ENCODE peak calls at places on chromosomes 16 and 17, in ten cellular contexts. G is CD4-positive, CD25-positive, alpha-beta regulatory T cell; Q is adipocyte; F is esophagus muscularis mucosa; L is SK-N-SH; K is RWPE2; N is lung; Z is Panc1; X is CD8-positive, alpha-beta T cell; O is ascending aorta. C is an unnamed sample.

GRCh38 chr17:3804503-3804931 is 3.5 kb upstream of the ITGAE start:
- DNase-seq in G (no peak), Q (no peak), F (no peak), L (no peak), K (no peak), N (no peak), Z (no peak), X (no peak), O (no peak), C (no peak)

GRCh38 chr16:53865492-53865863 is 161.5 kb downstream of the FTO start:
- DNase-seq in G (no peak), Q (peak; percentile 33), F (no peak), L (no peak), K (no peak), N (no peak), Z (no peak), X (no peak), O (no peak), C (peak; percentile 22)

GRCh38 chr16:50313596-50314483 is 47.5 kb downstream of the ADCY7 start:
- DNase-seq in G (no peak), Q (no peak), F (peak; percentile 92), L (no peak), K (no peak), N (peak; percentile 60), Z (no peak), X (peak; percentile 49), O (peak; percentile 72), C (peak; percentile 41)

GRCh38 chr16:1045363-1046270 is 26.9 kb upstream of the SSTR5 start:
- DNase-seq in G (no peak), Q (no peak), F (no peak), L (no peak), K (no peak), N (no peak), Z (no peak), X (no peak), O (no peak), C (no peak)

GRCh38 chr17:10151667-10152496 is 46.5 kb downstream of the GAS7 start:
- DNase-seq in G (no peak), Q (no peak), F (no peak), L (no peak), K (no peak), N (peak; percentile 50), Z (no peak), X (no peak), O (no peak), C (no peak)

GRCh38 chr16:70651524-70651923 is 5.2 kb downstream of the IL34 start:
- DNase-seq in G (no peak), Q (peak; percentile 42), F (no peak), L (no peak), K (no peak), N (no peak), Z (no peak), X (no peak), O (peak; percentile 27), C (no peak)

GRCh38 chr16:16003719-16004313 is 54.4 kb downstream of the ABCC1 start:
- DNase-seq in G (no peak), Q (no peak), F (no peak), L (no peak), K (no peak), N (no peak), Z (no peak), X (no peak), O (no peak), C (no peak)

GRCh38 chr17:55284001-55284884 is 19.5 kb downstream of the HLF start:
- DNase-seq in G (no peak), Q (no peak), F (no peak), L (no peak), K (no peak), N (peak; percentile 85), Z (no peak), X (no peak), O (no peak), C (no peak)

GRCh38 chr16:72099377-72099818 is 5.8 kb downstream of the DHX38 start:
- DNase-seq in G (peak; percentile 50), Q (peak; percentile 63), F (no peak), L (peak; percentile 78), K (no peak), N (peak; percentile 37), Z (no peak), X (no peak), O (no peak), C (peak; percentile 87)

GRCh38 chr16:87963400-87963799 is 12.2 kb downstream of the BANP start:
- DNase-seq in G (peak; percentile 52), Q (peak; percentile 61), F (no peak), L (no peak), K (no peak), N (no peak), Z (no peak), X (peak; percentile 47), O (no peak), C (no peak)

GRCh38 chr17:12522743-12523181 is 142.9 kb upstream of the MYOCD start:
- DNase-seq in G (no peak), Q (peak; percentile 84), F (no peak), L (no peak), K (peak; percentile 83), N (peak; percentile 40), Z (no peak), X (no peak), O (no peak), C (peak; percentile 10)

GRCh38 chr16:84913315-84913714 is 93.5 kb downstream of the CRISPLD2 start:
- DNase-seq in G (no peak), Q (no peak), F (no peak), L (peak; percentile 73), K (no peak), N (no peak), Z (no peak), X (no peak), O (no peak), C (no peak)
- H3K27me3 ChIP-seq in G (no peaks in the 10 kb centered on the region), Q (peaks cover 15% of the 10 kb centered on the region), F (no peaks in the 10 kb centered on the region), L (no peaks in the 10 kb centered on the region), K (peaks cover 4% of the 10 kb centered on the region), N (no peaks in the 10 kb centered on the region), Z (no peaks in the 10 kb centered on the region), X (no peaks in the 10 kb centered on the region), O (no peaks in the 10 kb centered on the region), C (no peaks in the 10 kb centered on the region)

GRCh38 chr16:3187798-3188674 is at the start of gene OR1F1:
- DNase-seq in G (peak; percentile 51), Q (peak; percentile 57), F (no peak), L (peak; percentile 78), K (no peak), N (no peak), Z (no peak), X (no peak), O (no peak), C (peak; percentile 83)
- H3K4me3 ChIP-seq in G (no peak within 1 kb of the TSS), Q (peak within 1 kb of the TSS; percentile 88), F (peak within 1 kb of the TSS; percentile 1), L (peak within 1 kb of the TSS; percentile 63), K (peak within 1 kb of the TSS; percentile 52), N (no peak within 1 kb of the TSS), Z (peak within 1 kb of the TSS; percentile 92), X (peak within 1 kb of the TSS; percentile 50), O (peak within 1 kb of the TSS; percentile 30), C (peak within 1 kb of the TSS; percentile 85)

GRCh38 chr17:65536573-65537342 is 24.7 kb downstream of the AXIN2 start:
- DNase-seq in G (no peak), Q (no peak), F (no peak), L (no peak), K (no peak), N (no peak), Z (no peak), X (no peak), O (no peak), C (peak; percentile 47)

GRCh38 chr17:65537343-65537844 is 24.1 kb downstream of the AXIN2 start:
- DNase-seq in G (no peak), Q (no peak), F (no peak), L (no peak), K (no peak), N (no peak), Z (no peak), X (no peak), O (no peak), C (no peak)

GRCh38 chr17:65538679-65539529 is 22.5 kb downstream of the AXIN2 start:
- DNase-seq in G (no peak), Q (no peak), F (no peak), L (no peak), K (no peak), N (no peak), Z (no peak), X (no peak), O (no peak), C (peak; percentile 64)

GRCh38 chr17:65539867-65540266 is 21.6 kb downstream of the AXIN2 start:
- DNase-seq in G (no peak), Q (no peak), F (no peak), L (no peak), K (no peak), N (no peak), Z (no peak), X (no peak), O (no peak), C (no peak)

DNA sequence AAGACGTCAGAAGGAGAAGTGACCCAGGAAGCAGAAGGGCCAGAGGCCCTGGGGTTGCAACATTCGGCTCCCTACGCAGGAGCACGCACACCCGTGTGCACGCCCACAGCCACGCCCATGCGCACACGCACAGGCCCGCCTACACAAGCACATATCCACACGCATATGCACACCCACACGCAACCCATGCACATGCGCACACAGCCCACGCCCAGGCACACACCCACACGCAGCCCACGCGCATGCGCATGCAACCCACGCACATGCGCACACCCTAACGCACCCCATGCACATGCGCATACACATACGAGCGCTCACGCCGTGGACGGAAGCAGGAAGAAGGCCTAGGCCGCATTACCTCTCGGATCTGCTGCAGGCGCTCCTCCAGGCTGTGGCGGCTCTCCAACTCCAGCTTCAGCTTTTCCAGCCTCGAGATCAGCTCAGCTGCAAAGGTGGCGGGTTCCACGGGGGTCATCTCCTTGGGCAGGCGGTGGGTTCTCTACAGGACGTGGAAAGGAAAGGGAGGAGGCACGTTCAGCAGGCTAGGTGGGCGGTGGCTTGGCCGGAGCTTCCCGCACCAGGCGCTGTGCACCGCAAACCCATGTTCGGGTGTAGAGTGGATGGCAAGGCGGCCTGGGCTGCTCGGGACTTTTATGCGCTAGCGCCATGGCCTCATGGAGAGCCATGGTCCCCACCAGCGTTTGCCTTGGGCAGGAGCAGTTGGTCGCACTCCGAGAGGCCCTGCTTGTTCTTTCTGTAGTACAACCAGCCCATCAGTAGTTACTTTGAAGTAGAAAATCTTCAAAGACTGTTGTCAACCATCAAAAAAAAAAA is 23.4 kb downstream of the AXIN2 start:
- DNase-seq in G (no peak), Q (no peak), F (no peak), L (no peak), K (no peak), N (no peak), Z (no peak), X (no peak), O (no peak), C (peak; percentile 44)
- H3K36me3 ChIP-seq in G (peaks cover 5% of the 10 kb centered on the region), Q (peaks cover 83% of the 10 kb centered on the region), F (peaks cover 61% of the 10 kb centered on the region), L (peaks cover 77% of the 10 kb centered on the region), K (no peaks in the 10 kb centered on the region), N (peaks cover 53% of the 10 kb centered on the region), Z (no peaks in the 10 kb centered on the region), X (peaks cover 46% of the 10 kb centered on the region), O (peaks cover 39% of the 10 kb centered on the region), C (peaks cover 41% of the 10 kb centered on the region)

DNA sequence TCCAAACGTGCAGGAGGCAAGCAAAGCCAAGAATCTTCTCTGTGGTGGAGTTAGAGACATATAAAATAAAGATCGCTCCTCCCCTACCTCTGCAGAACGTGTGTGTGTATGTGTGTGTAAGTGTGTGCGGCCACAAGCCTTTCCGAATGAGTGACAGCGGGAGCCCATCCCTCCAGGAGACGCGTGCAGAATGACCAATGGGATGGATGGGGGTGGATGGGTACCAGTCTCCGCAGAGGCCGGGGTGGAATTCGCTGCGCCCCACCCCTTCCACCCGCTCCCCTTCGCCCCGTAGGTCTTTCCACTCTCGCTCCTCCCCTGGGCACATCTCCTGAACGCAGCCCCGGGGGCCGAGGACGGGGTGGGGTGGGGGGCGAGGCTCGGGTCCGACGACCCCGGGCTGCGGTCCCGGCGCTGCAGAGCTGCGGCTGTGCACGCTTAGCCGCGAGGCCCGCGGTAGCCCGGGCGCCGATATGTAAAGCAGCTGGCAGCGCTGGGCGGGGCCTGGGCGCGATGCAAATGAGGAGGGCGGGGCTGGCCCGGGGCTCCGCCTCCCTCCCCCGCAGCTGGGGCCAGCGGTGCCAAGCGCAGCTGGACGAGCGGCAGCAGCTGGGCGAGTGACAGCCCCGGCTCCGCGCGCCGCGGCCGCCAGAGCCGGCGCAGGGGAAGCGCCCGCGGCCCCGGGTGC is at the start of gene PRKCB:
- DNase-seq in G (peak; percentile 89), Q (peak; percentile 29), F (peak; percentile 93), L (peak; percentile 96), K (peak; percentile 64), N (peak; percentile 74), Z (no peak), X (peak; percentile 85), O (peak; percentile 83), C (peak; percentile 97)
- H3K27me3 ChIP-seq in G (no peaks in the 10 kb centered on the region), Q (peaks cover 34% of the 10 kb centered on the region), F (peaks cover 47% of the 10 kb centered on the region), L (peaks cover 31% of the 10 kb centered on the region), K (peaks cover 41% of the 10 kb centered on the region), N (peaks cover 5% of the 10 kb centered on the region), Z (peaks cover 8% of the 10 kb centered on the region), X (no peaks in the 10 kb centered on the region), O (no peaks in the 10 kb centered on the region), C (peaks cover 61% of the 10 kb centered on the region)